ENCODE peak calls at places on chromosomes 2 and 18, in eight cellular contexts. X is endodermal cell; Q is RWPE1; V is GM23338; Z is right lobe of liver; N is heart right ventricle; O is body of pancreas; I is CD4-positive, alpha-beta T cell. T is an unnamed sample.

GRCh38 chr18:7741640-7742039 is 174.5 kb downstream of the PTPRM start:
- DNase-seq in I (no peak), N (no peak), V (no peak), Q (no peak), X (no peak), O (no peak), Z (no peak), T (no peak)

GRCh38 chr2:73970850-73971471 is 13.7 kb upstream of the TET3 start:
- DNase-seq in N (peak), O (peak), V (peak), Z (peak), X (peak), Q (no peak), I (peak), T (peak)

GRCh38 chr2:222358876-222359275 is 60.1 kb upstream of the PAX3 start:
- DNase-seq in O (no peak), I (no peak), Q (peak), N (peak), X (no peak), V (no peak), Z (no peak), T (no peak)

GRCh38 chr2:241136191-241136590 is 13.1 kb downstream of the PASK start:
- DNase-seq in V (no peak), Z (no peak), Q (no peak), X (no peak), N (no peak), I (no peak), O (no peak), T (no peak)

GRCh38 chr2:239368906-239369584 is 31.8 kb downstream of the HDAC4 start:
- DNase-seq in X (no peak), O (peak), Z (no peak), V (no peak), I (no peak), Q (no peak), N (peak), T (no peak)

GRCh38 chr18:74171910-74172606 is 23.7 kb downstream of the TIMM21 start:
- DNase-seq in X (no peak), Q (no peak), V (no peak), N (no peak), O (no peak), Z (no peak), I (no peak), T (no peak)

GRCh38 chr2:46902465-46902864 is 13.1 kb downstream of the MCFD2 start:
- DNase-seq in O (no peak), X (no peak), N (no peak), V (no peak), Z (no peak), Q (no peak), I (no peak), T (no peak)

GRCh38 chr18:57691363-57691762 is 69.7 kb upstream of the NARS1 start:
- DNase-seq in Q (no peak), X (no peak), O (no peak), I (no peak), N (no peak), V (no peak), Z (no peak), T (no peak)

GRCh38 chr2:239379641-239380170 is 21.1 kb downstream of the HDAC4 start:
- DNase-seq in I (no peak), Z (no peak), O (peak), V (peak), X (no peak), Q (no peak), N (no peak), T (no peak)

GRCh38 chr2:102499558-102499957 is 26.5 kb downstream of the SLC9A4 start:
- DNase-seq in Z (no peak), V (no peak), I (no peak), Q (no peak), N (no peak), X (no peak), O (no peak), T (no peak)

GRCh38 chr2:222912776-222913175 is 51.9 kb downstream of the ACSL3 start:
- DNase-seq in O (no peak), V (no peak), I (no peak), Z (no peak), Q (no peak), N (no peak), X (no peak), T (peak)

GRCh38 chr2:152581360-152581759 is 135.9 kb downstream of the PRPF40A start:
- DNase-seq in X (no peak), V (no peak), O (no peak), I (no peak), Q (no peak), N (no peak), Z (no peak), T (no peak)

GRCh38 chr2:157257312-157258252 is at the start of gene GALNT5:
- DNase-seq in Z (no peak), O (peak), V (peak), I (no peak), Q (no peak), N (peak), X (peak), T (no peak)

GRCh38 chr2:12965540-12966269 is 249.0 kb downstream of the TRIB2 start:
- DNase-seq in O (no peak), N (no peak), Q (peak), I (no peak), Z (no peak), X (no peak), V (no peak), T (no peak)

GRCh38 chr2:58204195-58204959 is 36.7 kb downstream of the FANCL start:
- DNase-seq in Q (no peak), Z (no peak), V (no peak), I (no peak), N (no peak), X (no peak), O (no peak), T (no peak)

GRCh38 chr2:40554665-40555294 is 102.9 kb upstream of the SLC8A1 start:
- DNase-seq in X (peak), Z (peak), N (peak), V (peak), I (peak), O (peak), Q (peak), T (peak)

GRCh38 chr2:240784629-240785423 is 35.2 kb downstream of the KIF1A start:
- DNase-seq in Q (no peak), X (no peak), O (no peak), N (no peak), Z (no peak), V (no peak), I (no peak), T (no peak)

GRCh38 chr18:44627245-44627644 is 53.4 kb upstream of the SETBP1 start:
- DNase-seq in X (no peak), O (no peak), Z (no peak), I (no peak), Q (no peak), V (no peak), N (no peak), T (no peak)

GRCh38 chr2:175871331-175871730 is 130.7 kb downstream of the LNPK start:
- DNase-seq in Q (no peak), I (no peak), V (no peak), N (no peak), Z (no peak), O (no peak), X (no peak), T (no peak)

GRCh38 chr2:128278979-128279378 is 39.7 kb downstream of the HS6ST1 start:
- DNase-seq in Z (peak), V (no peak), X (peak), O (peak), N (no peak), Q (no peak), I (no peak), T (no peak)

GRCh38 chr2:29014811-29015414 is 33.8 kb downstream of the TOGARAM2 start:
- DNase-seq in O (peak), V (no peak), Z (no peak), I (peak), X (no peak), Q (no peak), N (peak), T (no peak)

GRCh38 chr2:172643142-172643541 is 87.3 kb downstream of the PDK1 start:
- DNase-seq in N (no peak), Z (no peak), Q (peak), V (no peak), X (no peak), I (no peak), O (no peak), T (no peak)

GRCh38 chr2:73177645-73178255 is 24.6 kb upstream of the NOTO start:
- DNase-seq in I (no peak), X (peak), V (peak), Q (no peak), N (no peak), O (peak), Z (no peak), T (no peak)

GRCh38 chr2:155256803-155257202 is 558.3 kb downstream of the KCNJ3 start:
- DNase-seq in V (peak), Z (no peak), N (no peak), X (peak), Q (no peak), I (no peak), O (no peak), T (no peak)

GRCh38 chr2:229768235-229768634 is 53.9 kb upstream of the DNER start:
- DNase-seq in N (no peak), X (no peak), Q (no peak), I (no peak), O (no peak), Z (no peak), V (no peak), T (no peak)

GRCh38 chr18:70781860-70782453 is 493.1 kb downstream of the SOCS6 start:
- DNase-seq in X (peak), Z (peak), N (peak), I (peak), V (peak), O (peak), Q (peak), T (peak)

GRCh38 chr2:241218131-241219029 is 29.9 kb downstream of the ANO7 start:
- DNase-seq in I (peak), X (peak), Q (no peak), V (peak), O (peak), Z (no peak), N (peak), T (no peak)

GRCh38 chr18:63578357-63578958 is 8.7 kb upstream of the SERPINB13 start:
- DNase-seq in X (peak), N (no peak), V (peak), Q (no peak), O (peak), Z (no peak), I (no peak), T (no peak)

GRCh38 chr18:35144628-35145027 is 96.2 kb upstream of the ZNF397 start:
- DNase-seq in Z (no peak), N (no peak), O (no peak), Q (no peak), I (no peak), X (no peak), V (no peak), T (no peak)
- H3K27ac ChIP-seq in Z (no peak), N (no peak), O (peak), Q (no peak), I (no peak), X (no peak), V (no peak), T (peak)

GRCh38 chr2:7061921-7062320 is 144.7 kb downstream of the RNF144A start:
- DNase-seq in O (no peak), Z (no peak), V (no peak), Q (no peak), I (no peak), X (no peak), N (no peak), T (no peak)
- H3K27ac ChIP-seq in O (no peak), Z (no peak), V (no peak), Q (no peak), I (no peak), X (no peak), N (no peak), T (no peak)

GRCh38 chr2:234377761-234378341 is 119.0 kb downstream of the ARL4C start:
- DNase-seq in Z (no peak), V (no peak), Q (no peak), I (no peak), O (no peak), N (no peak), X (peak), T (no peak)
- H3K27ac ChIP-seq in Z (no peak), V (no peak), Q (peak), I (no peak), O (no peak), N (no peak), X (peak), T (no peak)

GRCh38 chr2:27075219-27075871 is 3.1 kb upstream of the EMILIN1 start:
- DNase-seq in N (peak), Z (no peak), I (peak), V (no peak), O (no peak), X (no peak), Q (no peak), T (no peak)
- H3K27ac ChIP-seq in N (peak), Z (no peak), I (no peak), V (no peak), O (no peak), X (no peak), Q (no peak), T (no peak)

GRCh38 chr2:32715391-32715841 is 87.6 kb downstream of the TTC27 start:
- DNase-seq in N (no peak), Z (no peak), V (no peak), I (no peak), X (no peak), Q (peak), O (no peak), T (no peak)
- H3K27ac ChIP-seq in N (peak), Z (no peak), V (no peak), I (no peak), X (no peak), Q (no peak), O (no peak), T (no peak)

GRCh38 chr2:110946892-110947291 is 173.8 kb upstream of the BCL2L11 start:
- DNase-seq in N (peak), V (no peak), I (no peak), O (peak), Z (no peak), Q (no peak), X (no peak), T (no peak)
- H3K27ac ChIP-seq in N (no peak), V (no peak), I (no peak), O (no peak), Z (no peak), Q (no peak), X (no peak), T (no peak)